ENCODE peak calls at places on chromosomes 1 and 21, in five cellular contexts. One of them, this sample, is unnamed.

GRCh38 chr1:113129529-113130185 is 56.7 kb downstream of the LRIG2 start:
- DNase-seq in left lung: no peak
- DNase-seq in brain microvascular endothelial cell: no peak
- DNase-seq in IMR-90: no peak
- DNase-seq in GM23338: peak; percentile 42
- DNase-seq in this sample: no peak

GRCh38 chr1:180168786-180169640 is 14.3 kb downstream of the QSOX1 start:
- DNase-seq in left lung: no peak
- DNase-seq in brain microvascular endothelial cell: no peak
- DNase-seq in IMR-90: peak; percentile 22
- DNase-seq in GM23338: peak; percentile 88
- DNase-seq in this sample: no peak

GRCh38 chr21:44378646-44379581 is 25.5 kb downstream of the TRPM2 start:
- DNase-seq in left lung: peak; percentile 65
- DNase-seq in brain microvascular endothelial cell: no peak
- DNase-seq in IMR-90: no peak
- DNase-seq in GM23338: no peak
- DNase-seq in this sample: peak; percentile 75

GRCh38 chr1:177873238-177873637 is 96.6 kb downstream of the SEC16B start:
- DNase-seq in left lung: no peak
- DNase-seq in brain microvascular endothelial cell: peak; percentile 85
- DNase-seq in IMR-90: peak; percentile 94
- DNase-seq in GM23338: no peak
- DNase-seq in this sample: no peak

GRCh38 chr1:11521605-11522399 is 42.8 kb downstream of the DISP3 start:
- DNase-seq in left lung: no peak
- DNase-seq in brain microvascular endothelial cell: no peak
- DNase-seq in IMR-90: no peak
- DNase-seq in GM23338: no peak
- DNase-seq in this sample: peak; percentile 55

GRCh38 chr1:231983266-231984193 is 356.9 kb downstream of the DISC1 start:
- DNase-seq in left lung: no peak
- DNase-seq in brain microvascular endothelial cell: no peak
- DNase-seq in IMR-90: no peak
- DNase-seq in GM23338: peak; percentile 76
- DNase-seq in this sample: no peak

GRCh38 chr1:228782662-228783414 is 47.6 kb downstream of the RHOU start:
- DNase-seq in left lung: no peak
- DNase-seq in brain microvascular endothelial cell: no peak
- DNase-seq in IMR-90: peak; percentile 57
- DNase-seq in GM23338: no peak
- DNase-seq in this sample: no peak

GRCh38 chr1:38360807-38361206 is 314.2 kb upstream of the POU3F1 start:
- DNase-seq in left lung: no peak
- DNase-seq in brain microvascular endothelial cell: no peak
- DNase-seq in IMR-90: no peak
- DNase-seq in GM23338: peak; percentile 8
- DNase-seq in this sample: no peak

GRCh38 chr1:180071760-180072159 is 82.9 kb upstream of the QSOX1 start:
- DNase-seq in left lung: no peak
- DNase-seq in brain microvascular endothelial cell: no peak
- DNase-seq in IMR-90: no peak
- DNase-seq in GM23338: no peak
- DNase-seq in this sample: no peak

GRCh38 chr1:207030522-207031009 is 2.0 kb downstream of the C1orf116 start:
- DNase-seq in left lung: no peak
- DNase-seq in brain microvascular endothelial cell: no peak
- DNase-seq in IMR-90: no peak
- DNase-seq in GM23338: no peak
- DNase-seq in this sample: no peak

GRCh38 chr1:207031632-207032258 is 811 bp downstream of the C1orf116 start:
- DNase-seq in left lung: no peak
- DNase-seq in brain microvascular endothelial cell: no peak
- DNase-seq in IMR-90: no peak
- DNase-seq in GM23338: no peak
- DNase-seq in this sample: no peak

GRCh38 chr1:207028884-207029283 is 3.7 kb downstream of the C1orf116 start:
- DNase-seq in left lung: no peak
- DNase-seq in brain microvascular endothelial cell: no peak
- DNase-seq in IMR-90: no peak
- DNase-seq in GM23338: no peak
- DNase-seq in this sample: no peak

GRCh38 chr1:207031016-207031415 is 1.5 kb downstream of the C1orf116 start:
- DNase-seq in left lung: no peak
- DNase-seq in brain microvascular endothelial cell: no peak
- DNase-seq in IMR-90: no peak
- DNase-seq in GM23338: no peak
- DNase-seq in this sample: no peak

GRCh38 chr1:207029991-207030521 is 2.5 kb downstream of the C1orf116 start:
- DNase-seq in left lung: no peak
- DNase-seq in brain microvascular endothelial cell: no peak
- DNase-seq in IMR-90: no peak
- DNase-seq in GM23338: no peak
- DNase-seq in this sample: no peak
- TF ChIP-seq CTCF in left lung: no peak
- TF ChIP-seq CTCF in brain microvascular endothelial cell: no peak
- TF ChIP-seq CTCF in IMR-90: no peak
- TF ChIP-seq CTCF in GM23338: no peak
- TF ChIP-seq CTCF in this sample: no peak

GRCh38 chr1:156490401-156491032 is 10.1 kb downstream of the MEF2D start:
- DNase-seq in left lung: no peak
- DNase-seq in brain microvascular endothelial cell: no peak
- DNase-seq in IMR-90: no peak
- DNase-seq in GM23338: peak; percentile 77
- DNase-seq in this sample: no peak

GRCh38 chr1:156487862-156488261 is 12.7 kb downstream of the MEF2D start:
- DNase-seq in left lung: no peak
- DNase-seq in brain microvascular endothelial cell: no peak
- DNase-seq in IMR-90: no peak
- DNase-seq in GM23338: no peak
- DNase-seq in this sample: no peak

GRCh38 chr1:156489935-156490293 is 10.7 kb downstream of the MEF2D start:
- DNase-seq in left lung: no peak
- DNase-seq in brain microvascular endothelial cell: no peak
- DNase-seq in IMR-90: no peak
- DNase-seq in GM23338: no peak
- DNase-seq in this sample: no peak

GRCh38 chr1:156488566-156489165 is 11.9 kb downstream of the MEF2D start:
- DNase-seq in left lung: no peak
- DNase-seq in brain microvascular endothelial cell: no peak
- DNase-seq in IMR-90: no peak
- DNase-seq in GM23338: no peak
- DNase-seq in this sample: no peak

DNA sequence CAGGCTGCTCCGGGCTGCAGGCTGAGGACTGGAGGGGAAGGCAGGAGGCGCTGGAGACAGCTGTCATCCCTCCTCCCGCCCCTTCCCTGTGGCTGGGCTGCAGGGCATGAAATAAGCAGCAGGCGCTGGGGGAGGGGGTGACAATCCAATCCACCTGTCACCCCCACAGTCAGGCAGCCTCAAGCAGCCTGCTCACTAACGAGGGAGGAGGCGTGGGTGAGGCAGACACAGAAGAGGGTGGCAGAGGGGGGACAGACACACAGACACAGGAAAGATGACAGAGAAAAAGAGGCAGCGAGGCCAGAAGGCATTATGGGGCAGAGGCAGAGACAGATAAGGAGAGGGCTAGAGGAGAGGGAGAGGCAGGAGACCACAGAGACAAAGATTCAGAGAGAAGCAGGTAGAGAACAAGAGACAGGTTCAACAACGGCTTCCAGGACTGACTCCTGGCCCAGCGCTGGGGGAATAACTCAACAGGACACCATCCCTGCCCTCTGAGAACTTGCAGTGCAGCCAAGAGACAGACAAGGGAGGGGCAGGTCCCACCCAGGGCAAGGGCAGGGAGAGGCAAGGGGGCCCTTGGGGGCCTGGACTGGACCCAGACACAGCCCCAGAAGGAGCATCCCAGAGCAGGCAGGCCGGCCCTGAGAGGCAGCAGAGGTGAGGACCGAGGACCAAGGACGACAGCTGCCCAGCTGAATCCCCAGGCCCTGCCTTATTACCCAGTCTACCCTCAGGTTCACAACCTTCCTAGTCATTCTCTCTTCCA is 11.2 kb downstream of the MEF2D start:
- DNase-seq in left lung: no peak
- DNase-seq in brain microvascular endothelial cell: no peak
- DNase-seq in IMR-90: peak; percentile 36
- DNase-seq in GM23338: peak; percentile 61
- DNase-seq in this sample: no peak
- TF ChIP-seq CTCF in left lung: no peak
- TF ChIP-seq CTCF in brain microvascular endothelial cell: peak; percentile 41
- TF ChIP-seq CTCF in IMR-90: peak; percentile 32
- TF ChIP-seq CTCF in GM23338: no peak
- TF ChIP-seq CTCF in this sample: peak; percentile 42

GRCh38 chr1:171849245-171849898 is 8.1 kb downstream of the DNM3 start:
- DNase-seq in left lung: no peak
- DNase-seq in brain microvascular endothelial cell: no peak
- DNase-seq in IMR-90: no peak
- DNase-seq in GM23338: no peak
- DNase-seq in this sample: no peak

GRCh38 chr1:171852273-171852672 is 11.0 kb downstream of the DNM3 start:
- DNase-seq in left lung: no peak
- DNase-seq in brain microvascular endothelial cell: peak; percentile 2
- DNase-seq in IMR-90: peak; percentile 10
- DNase-seq in GM23338: no peak
- DNase-seq in this sample: no peak

GRCh38 chr1:171845998-171846397 is 4.7 kb downstream of the DNM3 start:
- DNase-seq in left lung: no peak
- DNase-seq in brain microvascular endothelial cell: no peak
- DNase-seq in IMR-90: no peak
- DNase-seq in GM23338: no peak
- DNase-seq in this sample: no peak

GRCh38 chr1:171850951-171851350 is 9.7 kb downstream of the DNM3 start:
- DNase-seq in left lung: no peak
- DNase-seq in brain microvascular endothelial cell: no peak
- DNase-seq in IMR-90: no peak
- DNase-seq in GM23338: no peak
- DNase-seq in this sample: no peak
- TF ChIP-seq CTCF in left lung: no peak
- TF ChIP-seq CTCF in brain microvascular endothelial cell: no peak
- TF ChIP-seq CTCF in IMR-90: no peak
- TF ChIP-seq CTCF in GM23338: no peak
- TF ChIP-seq CTCF in this sample: no peak

GRCh38 chr1:18919949-18920348 is 17.6 kb upstream of the ALDH4A1 start:
- DNase-seq in left lung: no peak
- DNase-seq in brain microvascular endothelial cell: no peak
- DNase-seq in IMR-90: no peak
- DNase-seq in GM23338: no peak
- DNase-seq in this sample: no peak

GRCh38 chr1:18920931-18921330 is 18.6 kb upstream of the ALDH4A1 start:
- DNase-seq in left lung: no peak
- DNase-seq in brain microvascular endothelial cell: no peak
- DNase-seq in IMR-90: no peak
- DNase-seq in GM23338: no peak
- DNase-seq in this sample: no peak

GRCh38 chr1:18922319-18922726 is 20.0 kb upstream of the ALDH4A1 start:
- DNase-seq in left lung: peak; percentile 57
- DNase-seq in brain microvascular endothelial cell: peak; percentile 78
- DNase-seq in IMR-90: peak; percentile 85
- DNase-seq in GM23338: no peak
- DNase-seq in this sample: no peak

GRCh38 chr1:18922848-18923475 is 20.6 kb upstream of the ALDH4A1 start:
- DNase-seq in left lung: peak; percentile 72
- DNase-seq in brain microvascular endothelial cell: no peak
- DNase-seq in IMR-90: no peak
- DNase-seq in GM23338: no peak
- DNase-seq in this sample: no peak

DNA sequence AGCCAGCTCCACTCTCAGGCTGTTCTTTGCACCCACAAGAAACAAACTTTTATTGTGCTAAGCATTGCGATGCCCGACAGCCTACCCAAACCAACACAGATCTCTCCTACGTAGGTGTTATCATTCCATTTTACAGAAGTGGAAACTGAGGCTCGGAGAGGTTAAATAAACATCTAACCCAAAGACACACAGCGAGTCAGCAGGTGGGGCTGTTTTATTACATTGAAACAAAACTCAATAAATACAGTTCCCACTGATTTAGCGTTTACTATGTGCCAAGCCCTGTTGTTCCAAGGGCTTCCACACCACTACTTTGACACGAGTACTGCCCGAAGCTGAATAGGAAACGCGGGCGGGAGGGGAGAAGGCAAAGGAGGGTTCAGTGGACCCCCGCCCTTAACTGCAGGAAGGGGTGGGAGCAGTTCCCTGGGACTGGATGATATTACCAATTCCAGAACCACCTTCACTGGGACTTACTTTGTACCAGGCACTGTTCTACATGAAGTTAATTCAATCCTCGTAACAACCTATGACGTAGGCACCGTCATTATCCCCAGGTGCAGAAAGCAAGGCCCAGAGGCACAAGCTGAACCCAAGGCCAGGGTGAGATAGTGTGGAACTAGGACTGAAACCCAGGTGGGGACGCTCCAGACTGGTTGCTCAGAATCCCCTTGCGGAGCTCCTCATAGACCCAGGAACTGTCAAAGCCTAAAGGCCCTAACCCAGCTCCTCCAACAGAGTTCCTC is 19.3 kb upstream of the ALDH4A1 start:
- DNase-seq in left lung: no peak
- DNase-seq in brain microvascular endothelial cell: no peak
- DNase-seq in IMR-90: no peak
- DNase-seq in GM23338: no peak
- DNase-seq in this sample: no peak
- TF ChIP-seq CTCF in left lung: no peak
- TF ChIP-seq CTCF in brain microvascular endothelial cell: peak; percentile 17
- TF ChIP-seq CTCF in IMR-90: peak; percentile 27
- TF ChIP-seq CTCF in GM23338: no peak
- TF ChIP-seq CTCF in this sample: peak; percentile 54

GRCh38 chr1:26049531-26050254 is 3.8 kb upstream of the SLC30A2 start:
- DNase-seq in left lung: no peak
- DNase-seq in brain microvascular endothelial cell: no peak
- DNase-seq in IMR-90: peak; percentile 10
- DNase-seq in GM23338: no peak
- DNase-seq in this sample: no peak
- TF ChIP-seq CTCF in left lung: no peak
- TF ChIP-seq CTCF in brain microvascular endothelial cell: no peak
- TF ChIP-seq CTCF in IMR-90: no peak
- TF ChIP-seq CTCF in GM23338: no peak
- TF ChIP-seq CTCF in this sample: no peak

GRCh38 chr1:234393190-234393589 is 19.9 kb downstream of the COA6 start:
- DNase-seq in left lung: no peak
- DNase-seq in brain microvascular endothelial cell: no peak
- DNase-seq in IMR-90: no peak
- DNase-seq in GM23338: peak; percentile 5
- DNase-seq in this sample: no peak
- TF ChIP-seq CTCF in left lung: no peak
- TF ChIP-seq CTCF in brain microvascular endothelial cell: no peak
- TF ChIP-seq CTCF in IMR-90: no peak
- TF ChIP-seq CTCF in GM23338: no peak
- TF ChIP-seq CTCF in this sample: peak; percentile 13

This sample was measured in chondrocyte.